ENCODE peak calls at places on chromosome 5, in nine cellular contexts. H is H1, A is kidney, K is mesothelial cell of epicardium, X is HL-60, S is psoas muscle, E is lower leg skin, Y is AG04450, C is GM12865. O is an unnamed sample.

GRCh38 chr5:137754961-137755762 is 999 bp upstream of the HNRNPA0 start:
- DNase-seq in H (no peak), A (peak), K (no peak), X (no peak), S (no peak), E (peak), Y (no peak), C (no peak), O (no peak)

GRCh38 chr5:5738797-5739489 is 316.5 kb downstream of the ICE1 start:
- DNase-seq in H (no peak), A (no peak), K (no peak), X (no peak), S (no peak), E (no peak), Y (no peak), C (peak), O (no peak)

GRCh38 chr5:22693125-22693524 is 160.0 kb downstream of the CDH12 start:
- DNase-seq in H (no peak), A (no peak), K (no peak), X (no peak), S (no peak), E (no peak), Y (no peak), C (no peak), O (no peak)

GRCh38 chr5:10913846-10914245 is 152.8 kb upstream of the DAP start:
- DNase-seq in H (no peak), A (no peak), K (no peak), X (peak), S (no peak), E (no peak), Y (peak), C (peak), O (no peak)

GRCh38 chr5:179257190-179257741 is 88.0 kb downstream of the ADAMTS2 start:
- DNase-seq in H (no peak), A (peak), K (no peak), X (no peak), S (peak), E (peak), Y (no peak), C (no peak), O (no peak)

GRCh38 chr5:14914603-14915277 is 43.2 kb upstream of the ANKH start:
- DNase-seq in H (no peak), A (no peak), K (no peak), X (no peak), S (no peak), E (no peak), Y (no peak), C (no peak), O (no peak)

GRCh38 chr5:133788121-133788520 is 175.8 kb upstream of the FSTL4 start:
- DNase-seq in H (no peak), A (no peak), K (no peak), X (no peak), S (no peak), E (peak), Y (no peak), C (no peak), O (no peak)

GRCh38 chr5:123752576-123752975 is 240.6 kb downstream of the CSNK1G3 start:
- DNase-seq in H (no peak), A (no peak), K (no peak), X (no peak), S (no peak), E (no peak), Y (peak), C (no peak), O (no peak)

GRCh38 chr5:137636846-137637515 is 98.9 kb downstream of the KLHL3 start:
- DNase-seq in H (no peak), A (no peak), K (no peak), X (no peak), S (no peak), E (peak), Y (no peak), C (no peak), O (no peak)

GRCh38 chr5:37424441-37424840 is 45.3 kb downstream of the WDR70 start:
- DNase-seq in H (no peak), A (no peak), K (no peak), X (no peak), S (no peak), E (no peak), Y (no peak), C (no peak), O (no peak)

DNA sequence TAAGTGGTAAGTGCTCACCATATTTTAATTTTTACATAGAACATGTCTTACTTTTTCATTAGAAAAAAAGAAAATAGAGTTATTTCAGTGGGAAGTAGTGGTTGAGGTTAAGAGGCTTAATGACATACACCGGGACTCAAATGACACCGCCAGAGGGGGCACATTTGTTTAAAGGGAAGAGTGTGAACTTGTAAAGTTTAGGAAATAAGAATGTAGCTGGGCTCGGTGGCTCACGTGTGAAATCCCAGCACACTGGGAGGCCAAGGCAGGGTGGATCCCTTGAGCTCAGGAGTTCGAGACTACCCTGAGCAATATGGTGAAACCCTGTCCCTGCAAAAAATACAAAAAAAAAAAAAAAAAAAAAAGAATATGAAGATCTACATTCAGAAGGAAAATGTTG is 43.4 kb upstream of the TNFAIP8 start:
- DNase-seq in H (no peak), A (no peak), K (no peak), X (peak), S (no peak), E (no peak), Y (no peak), C (no peak), O (no peak)
- TF ChIP-seq CTCF in H (no peak), A (no peak), K (no peak), X (no peak), S (no peak), E (no peak), Y (no peak), C (no peak), O (no peak)

GRCh38 chr5:4080370-4080769 is 484.7 kb downstream of the IRX1 start:
- DNase-seq in H (no peak), A (no peak), K (no peak), X (no peak), S (no peak), E (peak), Y (no peak), C (no peak), O (no peak)

GRCh38 chr5:4079881-4080280 is 484.2 kb downstream of the IRX1 start:
- DNase-seq in H (no peak), A (no peak), K (no peak), X (no peak), S (no peak), E (peak), Y (no peak), C (no peak), O (no peak)

GRCh38 chr5:4083591-4084337 is 488.1 kb downstream of the IRX1 start:
- DNase-seq in H (no peak), A (no peak), K (no peak), X (no peak), S (no peak), E (peak), Y (no peak), C (no peak), O (no peak)

GRCh38 chr5:4082966-4083564 is 487.4 kb downstream of the IRX1 start:
- DNase-seq in H (no peak), A (no peak), K (no peak), X (no peak), S (no peak), E (no peak), Y (no peak), C (no peak), O (no peak)

DNA sequence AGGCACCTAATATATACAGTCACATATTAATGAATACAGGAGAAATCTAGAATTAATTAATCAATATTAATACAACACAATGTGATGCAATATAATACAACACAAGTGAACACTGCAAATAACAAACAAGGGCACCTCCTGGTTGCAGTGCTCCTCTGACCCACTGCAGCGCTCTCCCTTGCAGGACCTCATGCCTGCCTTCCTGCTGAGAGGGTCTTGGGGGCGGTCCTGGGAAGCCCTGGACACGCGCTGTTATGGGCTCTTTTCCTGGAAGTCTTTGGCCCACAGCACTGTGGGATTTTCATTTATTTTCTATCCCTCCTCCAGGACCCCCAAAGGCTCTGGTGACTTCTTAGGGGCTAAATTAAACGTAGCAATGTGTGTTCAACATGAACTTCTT is 485.8 kb downstream of the IRX1 start:
- DNase-seq in H (no peak), A (no peak), K (no peak), X (no peak), S (no peak), E (peak), Y (no peak), C (no peak), O (no peak)
- TF ChIP-seq CTCF in H (peak), A (no peak), K (no peak), X (no peak), S (no peak), E (no peak), Y (no peak), C (no peak), O (no peak)

GRCh38 chr5:52787600-52788504 is at the start of the genes ITGA1 and PELO:
- DNase-seq in H (peak), A (peak), K (peak), X (peak), S (peak), E (peak), Y (peak), C (peak), O (peak)

GRCh38 chr5:52786391-52786790 is 1.3 kb upstream of the ITGA1 start:
- DNase-seq in H (no peak), A (no peak), K (no peak), X (no peak), S (no peak), E (no peak), Y (no peak), C (no peak), O (no peak)

GRCh38 chr5:52789378-52789777 is 1.7 kb downstream of the ITGA1 start:
- DNase-seq in H (no peak), A (no peak), K (no peak), X (no peak), S (no peak), E (no peak), Y (no peak), C (no peak), O (no peak)

GRCh38 chr5:52788505-52788821 is 747 bp downstream of the ITGA1 start:
- DNase-seq in H (no peak), A (no peak), K (no peak), X (no peak), S (no peak), E (no peak), Y (no peak), C (no peak), O (no peak)

DNA sequence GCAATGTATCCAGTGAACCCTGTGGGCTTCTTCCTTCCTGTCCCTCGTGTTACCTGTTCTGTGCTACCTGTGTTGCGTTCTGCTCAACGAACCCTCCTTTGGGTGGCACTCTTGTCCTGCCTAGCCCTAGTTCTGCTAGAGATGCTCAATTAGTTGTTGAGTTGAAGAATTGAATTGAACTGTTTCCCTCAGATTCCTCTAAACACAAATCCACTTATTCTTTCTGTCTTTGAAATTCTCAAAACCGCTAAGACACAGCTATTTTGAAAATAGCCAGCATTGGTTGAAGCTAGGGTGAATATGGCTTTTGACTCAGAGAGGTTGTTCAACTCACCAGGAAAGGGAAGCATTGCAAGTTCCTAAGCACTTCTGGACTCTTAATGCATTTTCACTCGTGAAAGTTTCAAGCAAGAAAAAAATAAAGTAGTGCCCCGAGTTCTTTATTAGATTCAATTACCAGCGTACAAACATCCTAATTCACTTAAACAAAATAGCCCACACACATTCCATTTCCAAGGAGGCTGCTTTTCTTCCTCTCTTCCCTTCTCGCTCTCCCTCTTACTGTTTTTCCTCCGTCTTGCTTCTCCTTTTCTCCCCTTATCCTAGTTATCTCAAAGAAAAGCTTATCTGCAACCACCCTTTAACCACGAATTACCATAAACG is 648 bp upstream of the ITGA1 start:
- DNase-seq in H (no peak), A (no peak), K (no peak), X (peak), S (no peak), E (no peak), Y (no peak), C (peak), O (peak)
- TF ChIP-seq CTCF in H (peak), A (peak), K (no peak), X (no peak), S (peak), E (no peak), Y (no peak), C (peak), O (peak)

GRCh38 chr5:95620870-95621838 is 1.3 kb downstream of the GPR150 start:
- DNase-seq in H (no peak), A (peak), K (no peak), X (peak), S (peak), E (peak), Y (no peak), C (peak), O (peak)

GRCh38 chr5:95619518-95620029 is 313 bp upstream of the GPR150 start:
- DNase-seq in H (no peak), A (no peak), K (no peak), X (no peak), S (no peak), E (no peak), Y (no peak), C (no peak), O (no peak)

GRCh38 chr5:95621839-95622629 is 2.1 kb downstream of the GPR150 start:
- DNase-seq in H (no peak), A (no peak), K (no peak), X (no peak), S (no peak), E (no peak), Y (no peak), C (peak), O (no peak)

GRCh38 chr5:95619096-95619495 is 791 bp upstream of the GPR150 start:
- DNase-seq in H (no peak), A (no peak), K (no peak), X (no peak), S (no peak), E (no peak), Y (no peak), C (no peak), O (no peak)

DNA sequence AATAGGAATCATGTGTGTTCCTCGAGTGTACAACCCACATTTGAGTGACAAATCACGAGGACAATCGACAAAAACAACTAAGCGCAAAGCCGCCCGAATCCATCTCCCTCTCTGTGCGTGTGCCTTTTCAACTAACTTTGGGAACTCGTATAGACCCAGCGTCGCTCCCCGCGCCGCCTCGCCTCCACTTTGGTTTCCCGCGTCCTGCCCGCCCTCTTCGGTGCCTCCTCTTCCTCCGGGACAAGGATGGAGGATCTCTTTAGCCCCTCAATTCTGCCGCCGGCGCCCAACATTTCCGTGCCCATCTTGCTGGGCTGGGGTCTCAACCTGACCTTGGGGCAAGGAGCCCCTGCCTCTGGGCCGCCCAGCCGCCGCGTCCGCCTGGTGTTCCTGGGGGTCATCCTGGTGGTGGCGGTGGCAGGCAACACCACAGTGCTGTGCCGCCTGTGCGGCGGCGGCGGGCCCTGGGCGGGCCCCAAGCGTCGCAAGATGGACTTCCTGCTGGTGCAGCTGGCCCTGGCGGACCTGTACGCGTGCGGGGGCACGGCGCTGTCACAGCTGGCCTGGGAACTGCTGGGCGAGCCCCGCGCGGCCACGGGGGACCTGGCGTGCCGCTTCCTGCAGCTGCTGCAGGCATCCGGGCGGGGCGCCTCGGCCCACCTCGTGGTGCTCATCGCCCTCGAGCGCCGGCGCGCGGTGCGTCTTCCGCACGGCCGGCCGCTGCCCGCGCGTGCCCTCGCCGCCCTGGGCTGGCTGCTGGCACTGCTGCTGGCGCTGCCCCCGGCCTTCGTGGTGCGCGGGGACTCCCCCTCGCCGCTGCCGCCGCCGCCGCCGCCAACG is at the start of gene GPR150:
- DNase-seq in H (no peak), A (peak), K (peak), X (peak), S (peak), E (peak), Y (no peak), C (peak), O (peak)
- TF ChIP-seq CTCF in H (no peak), A (no peak), K (no peak), X (no peak), S (peak), E (no peak), Y (no peak), C (peak), O (peak)

O was measured in WERI-Rb-1.